ENCODE peak calls at places on chromosomes 1 and 21, in eight cellular contexts. One of them, this sample, is unnamed.

GRCh38 chr1:152034324-152034653 is 2.5 kb downstream of the S100A11 start:
- DNase-seq in prostate gland: no peak
- DNase-seq in type B pancreatic cell: no peak
- DNase-seq in colonic mucosa: no peak
- DNase-seq in stimulated activated CD8-positive, alpha-beta memory T cell treated with anti-CD3 and anti-CD28 coated beads, Interleukin-4, amount 100 ng/mL, for 24 hours: no peak
- DNase-seq in activated T-cell treated with anti-CD3 and anti-CD28 coated beads for 1 hour: no peak
- DNase-seq in neuronal stem cell: no peak
- DNase-seq in left colon: peak; percentile 38
- DNase-seq in this sample: no peak

GRCh38 chr1:158552296-158552695 is 1.9 kb downstream of the OR6Y1 start:
- DNase-seq in stimulated activated CD8-positive, alpha-beta memory T cell treated with anti-CD3 and anti-CD28 coated beads, Interleukin-4, amount 100 ng/mL, for 24 hours: no peak
- DNase-seq in colonic mucosa: no peak
- DNase-seq in neuronal stem cell: no peak
- DNase-seq in type B pancreatic cell: no peak
- DNase-seq in activated T-cell treated with anti-CD3 and anti-CD28 coated beads for 1 hour: no peak
- DNase-seq in left colon: no peak
- DNase-seq in prostate gland: no peak
- DNase-seq in this sample: no peak

GRCh38 chr1:213649373-213649772 is 338.4 kb upstream of the PROX1 start:
- DNase-seq in colonic mucosa: no peak
- DNase-seq in activated T-cell treated with anti-CD3 and anti-CD28 coated beads for 1 hour: no peak
- DNase-seq in type B pancreatic cell: no peak
- DNase-seq in stimulated activated CD8-positive, alpha-beta memory T cell treated with anti-CD3 and anti-CD28 coated beads, Interleukin-4, amount 100 ng/mL, for 24 hours: no peak
- DNase-seq in left colon: no peak
- DNase-seq in prostate gland: no peak
- DNase-seq in neuronal stem cell: no peak
- DNase-seq in this sample: no peak

GRCh38 chr21:26810266-26810665 is 34.9 kb downstream of the ADAMTS1 start:
- DNase-seq in prostate gland: no peak
- DNase-seq in left colon: no peak
- DNase-seq in neuronal stem cell: no peak
- DNase-seq in type B pancreatic cell: no peak
- DNase-seq in stimulated activated CD8-positive, alpha-beta memory T cell treated with anti-CD3 and anti-CD28 coated beads, Interleukin-4, amount 100 ng/mL, for 24 hours: no peak
- DNase-seq in activated T-cell treated with anti-CD3 and anti-CD28 coated beads for 1 hour: no peak
- DNase-seq in colonic mucosa: no peak
- DNase-seq in this sample: no peak

GRCh38 chr1:174023438-174023837 is 1.3 kb upstream of the RC3H1 start:
- DNase-seq in colonic mucosa: peak; percentile 78
- DNase-seq in stimulated activated CD8-positive, alpha-beta memory T cell treated with anti-CD3 and anti-CD28 coated beads, Interleukin-4, amount 100 ng/mL, for 24 hours: no peak
- DNase-seq in left colon: peak; percentile 69
- DNase-seq in type B pancreatic cell: no peak
- DNase-seq in neuronal stem cell: peak; percentile 52
- DNase-seq in prostate gland: peak; percentile 78
- DNase-seq in activated T-cell treated with anti-CD3 and anti-CD28 coated beads for 1 hour: no peak
- DNase-seq in this sample: no peak

GRCh38 chr1:154765970-154766369 is 104.1 kb downstream of the KCNN3 start:
- DNase-seq in activated T-cell treated with anti-CD3 and anti-CD28 coated beads for 1 hour: no peak
- DNase-seq in neuronal stem cell: no peak
- DNase-seq in stimulated activated CD8-positive, alpha-beta memory T cell treated with anti-CD3 and anti-CD28 coated beads, Interleukin-4, amount 100 ng/mL, for 24 hours: no peak
- DNase-seq in type B pancreatic cell: no peak
- DNase-seq in colonic mucosa: no peak
- DNase-seq in prostate gland: no peak
- DNase-seq in left colon: no peak
- DNase-seq in this sample: no peak

GRCh38 chr1:38175062-38175461 is 128.5 kb upstream of the POU3F1 start:
- DNase-seq in neuronal stem cell: no peak
- DNase-seq in stimulated activated CD8-positive, alpha-beta memory T cell treated with anti-CD3 and anti-CD28 coated beads, Interleukin-4, amount 100 ng/mL, for 24 hours: no peak
- DNase-seq in activated T-cell treated with anti-CD3 and anti-CD28 coated beads for 1 hour: no peak
- DNase-seq in colonic mucosa: no peak
- DNase-seq in type B pancreatic cell: no peak
- DNase-seq in prostate gland: no peak
- DNase-seq in left colon: no peak
- DNase-seq in this sample: no peak

GRCh38 chr1:81695741-81696140 is 105.0 kb upstream of the ADGRL2 start:
- DNase-seq in neuronal stem cell: no peak
- DNase-seq in colonic mucosa: no peak
- DNase-seq in stimulated activated CD8-positive, alpha-beta memory T cell treated with anti-CD3 and anti-CD28 coated beads, Interleukin-4, amount 100 ng/mL, for 24 hours: no peak
- DNase-seq in prostate gland: no peak
- DNase-seq in activated T-cell treated with anti-CD3 and anti-CD28 coated beads for 1 hour: no peak
- DNase-seq in type B pancreatic cell: no peak
- DNase-seq in left colon: no peak
- DNase-seq in this sample: no peak

GRCh38 chr1:41418868-41419583 is 57.8 kb downstream of the FOXO6 start:
- DNase-seq in stimulated activated CD8-positive, alpha-beta memory T cell treated with anti-CD3 and anti-CD28 coated beads, Interleukin-4, amount 100 ng/mL, for 24 hours: no peak
- DNase-seq in prostate gland: peak; percentile 91
- DNase-seq in colonic mucosa: peak; percentile 85
- DNase-seq in left colon: peak; percentile 82
- DNase-seq in type B pancreatic cell: no peak
- DNase-seq in activated T-cell treated with anti-CD3 and anti-CD28 coated beads for 1 hour: no peak
- DNase-seq in neuronal stem cell: no peak
- DNase-seq in this sample: no peak

GRCh38 chr1:93552751-93553455 is 105.0 kb downstream of the FNBP1L start:
- DNase-seq in left colon: no peak
- DNase-seq in type B pancreatic cell: no peak
- DNase-seq in prostate gland: no peak
- DNase-seq in stimulated activated CD8-positive, alpha-beta memory T cell treated with anti-CD3 and anti-CD28 coated beads, Interleukin-4, amount 100 ng/mL, for 24 hours: no peak
- DNase-seq in activated T-cell treated with anti-CD3 and anti-CD28 coated beads for 1 hour: no peak
- DNase-seq in neuronal stem cell: no peak
- DNase-seq in colonic mucosa: peak; percentile 47
- DNase-seq in this sample: no peak

GRCh38 chr1:8816306-8816705 is 1.1 kb downstream of the RERE start:
- DNase-seq in type B pancreatic cell: no peak
- DNase-seq in stimulated activated CD8-positive, alpha-beta memory T cell treated with anti-CD3 and anti-CD28 coated beads, Interleukin-4, amount 100 ng/mL, for 24 hours: no peak
- DNase-seq in neuronal stem cell: no peak
- DNase-seq in colonic mucosa: no peak
- DNase-seq in activated T-cell treated with anti-CD3 and anti-CD28 coated beads for 1 hour: no peak
- DNase-seq in prostate gland: no peak
- DNase-seq in left colon: no peak
- DNase-seq in this sample: no peak

GRCh38 chr1:31753623-31754349 is 10.4 kb downstream of the ADGRB2 start:
- DNase-seq in activated T-cell treated with anti-CD3 and anti-CD28 coated beads for 1 hour: no peak
- DNase-seq in prostate gland: no peak
- DNase-seq in left colon: peak; percentile 81
- DNase-seq in neuronal stem cell: no peak
- DNase-seq in colonic mucosa: peak; percentile 86
- DNase-seq in type B pancreatic cell: no peak
- DNase-seq in stimulated activated CD8-positive, alpha-beta memory T cell treated with anti-CD3 and anti-CD28 coated beads, Interleukin-4, amount 100 ng/mL, for 24 hours: no peak
- DNase-seq in this sample: no peak

GRCh38 chr1:9145021-9145668 is 16.2 kb upstream of the GPR157 start:
- DNase-seq in neuronal stem cell: no peak
- DNase-seq in stimulated activated CD8-positive, alpha-beta memory T cell treated with anti-CD3 and anti-CD28 coated beads, Interleukin-4, amount 100 ng/mL, for 24 hours: no peak
- DNase-seq in activated T-cell treated with anti-CD3 and anti-CD28 coated beads for 1 hour: no peak
- DNase-seq in left colon: no peak
- DNase-seq in prostate gland: no peak
- DNase-seq in type B pancreatic cell: no peak
- DNase-seq in colonic mucosa: no peak
- DNase-seq in this sample: no peak

GRCh38 chr1:108877858-108878257 is 1.1 kb downstream of the GPSM2 start:
- DNase-seq in prostate gland: no peak
- DNase-seq in neuronal stem cell: no peak
- DNase-seq in activated T-cell treated with anti-CD3 and anti-CD28 coated beads for 1 hour: no peak
- DNase-seq in left colon: no peak
- DNase-seq in colonic mucosa: peak; percentile 25
- DNase-seq in stimulated activated CD8-positive, alpha-beta memory T cell treated with anti-CD3 and anti-CD28 coated beads, Interleukin-4, amount 100 ng/mL, for 24 hours: no peak
- DNase-seq in type B pancreatic cell: no peak
- DNase-seq in this sample: no peak

GRCh38 chr1:55257958-55258357 is 42.8 kb upstream of the USP24 start:
- DNase-seq in left colon: no peak
- DNase-seq in neuronal stem cell: no peak
- DNase-seq in prostate gland: no peak
- DNase-seq in colonic mucosa: no peak
- DNase-seq in type B pancreatic cell: no peak
- DNase-seq in activated T-cell treated with anti-CD3 and anti-CD28 coated beads for 1 hour: peak; percentile 14
- DNase-seq in stimulated activated CD8-positive, alpha-beta memory T cell treated with anti-CD3 and anti-CD28 coated beads, Interleukin-4, amount 100 ng/mL, for 24 hours: peak; percentile 42
- DNase-seq in this sample: no peak

GRCh38 chr1:77539510-77540142 is 142.8 kb downstream of the ZZZ3 start:
- DNase-seq in stimulated activated CD8-positive, alpha-beta memory T cell treated with anti-CD3 and anti-CD28 coated beads, Interleukin-4, amount 100 ng/mL, for 24 hours: no peak
- DNase-seq in activated T-cell treated with anti-CD3 and anti-CD28 coated beads for 1 hour: no peak
- DNase-seq in neuronal stem cell: no peak
- DNase-seq in prostate gland: no peak
- DNase-seq in colonic mucosa: no peak
- DNase-seq in type B pancreatic cell: no peak
- DNase-seq in left colon: no peak
- DNase-seq in this sample: no peak

GRCh38 chr1:107196973-107197562 is 56.2 kb downstream of the NTNG1 start:
- DNase-seq in prostate gland: no peak
- DNase-seq in colonic mucosa: peak; percentile 35
- DNase-seq in type B pancreatic cell: no peak
- DNase-seq in stimulated activated CD8-positive, alpha-beta memory T cell treated with anti-CD3 and anti-CD28 coated beads, Interleukin-4, amount 100 ng/mL, for 24 hours: no peak
- DNase-seq in left colon: no peak
- DNase-seq in activated T-cell treated with anti-CD3 and anti-CD28 coated beads for 1 hour: no peak
- DNase-seq in neuronal stem cell: peak; percentile 12
- DNase-seq in this sample: no peak

GRCh38 chr1:197224160-197224559 is 43.9 kb upstream of the CRB1 start:
- DNase-seq in type B pancreatic cell: no peak
- DNase-seq in activated T-cell treated with anti-CD3 and anti-CD28 coated beads for 1 hour: no peak
- DNase-seq in neuronal stem cell: no peak
- DNase-seq in stimulated activated CD8-positive, alpha-beta memory T cell treated with anti-CD3 and anti-CD28 coated beads, Interleukin-4, amount 100 ng/mL, for 24 hours: no peak
- DNase-seq in left colon: no peak
- DNase-seq in prostate gland: no peak
- DNase-seq in colonic mucosa: no peak
- DNase-seq in this sample: no peak

GRCh38 chr1:9394010-9394409 is 101.3 kb downstream of the SPSB1 start:
- DNase-seq in stimulated activated CD8-positive, alpha-beta memory T cell treated with anti-CD3 and anti-CD28 coated beads, Interleukin-4, amount 100 ng/mL, for 24 hours: no peak
- DNase-seq in colonic mucosa: no peak
- DNase-seq in activated T-cell treated with anti-CD3 and anti-CD28 coated beads for 1 hour: no peak
- DNase-seq in neuronal stem cell: no peak
- DNase-seq in type B pancreatic cell: no peak
- DNase-seq in left colon: no peak
- DNase-seq in prostate gland: no peak
- DNase-seq in this sample: no peak

GRCh38 chr21:36203603-36203889 is 46.9 kb downstream of the DOP1B start:
- DNase-seq in colonic mucosa: no peak
- DNase-seq in stimulated activated CD8-positive, alpha-beta memory T cell treated with anti-CD3 and anti-CD28 coated beads, Interleukin-4, amount 100 ng/mL, for 24 hours: peak; percentile 29
- DNase-seq in prostate gland: no peak
- DNase-seq in activated T-cell treated with anti-CD3 and anti-CD28 coated beads for 1 hour: no peak
- DNase-seq in left colon: no peak
- DNase-seq in type B pancreatic cell: no peak
- DNase-seq in neuronal stem cell: no peak
- DNase-seq in this sample: peak; percentile 40

GRCh38 chr1:154860154-154860870 is 9.8 kb downstream of the KCNN3 start:
- DNase-seq in activated T-cell treated with anti-CD3 and anti-CD28 coated beads for 1 hour: no peak
- DNase-seq in type B pancreatic cell: no peak
- DNase-seq in neuronal stem cell: no peak
- DNase-seq in stimulated activated CD8-positive, alpha-beta memory T cell treated with anti-CD3 and anti-CD28 coated beads, Interleukin-4, amount 100 ng/mL, for 24 hours: no peak
- DNase-seq in colonic mucosa: no peak
- DNase-seq in left colon: peak; percentile 48
- DNase-seq in prostate gland: no peak
- DNase-seq in this sample: peak; percentile 68

GRCh38 chr1:97721221-97721620 is 199.6 kb downstream of the DPYD start:
- DNase-seq in stimulated activated CD8-positive, alpha-beta memory T cell treated with anti-CD3 and anti-CD28 coated beads, Interleukin-4, amount 100 ng/mL, for 24 hours: no peak
- DNase-seq in colonic mucosa: no peak
- DNase-seq in prostate gland: no peak
- DNase-seq in neuronal stem cell: no peak
- DNase-seq in type B pancreatic cell: no peak
- DNase-seq in left colon: no peak
- DNase-seq in activated T-cell treated with anti-CD3 and anti-CD28 coated beads for 1 hour: no peak
- DNase-seq in this sample: no peak

This sample was measured in GM12892.